ENCODE peak calls at places on chromosomes 2 and 18, in nine cellular contexts. One of them, this sample, is unnamed.

GRCh38 chr18:57738078-57738477 is 65.0 kb downstream of the ATP8B1 start:
- DNase-seq in sigmoid colon: no peak
- DNase-seq in GM12878: no peak
- DNase-seq in K562: no peak
- DNase-seq in esophagus muscularis mucosa: no peak
- DNase-seq in transverse colon: no peak
- DNase-seq in HCT116: no peak
- DNase-seq in HepG2: peak; percentile 9
- DNase-seq in H1: no peak
- DNase-seq in this sample: no peak

GRCh38 chr2:68832161-68832869 is 38.9 kb downstream of the BMP10 start:
- DNase-seq in sigmoid colon: peak; percentile 81
- DNase-seq in GM12878: peak; percentile 31
- DNase-seq in K562: peak; percentile 29
- DNase-seq in esophagus muscularis mucosa: peak; percentile 92
- DNase-seq in transverse colon: peak; percentile 56
- DNase-seq in HCT116: no peak
- DNase-seq in HepG2: no peak
- DNase-seq in H1: no peak
- DNase-seq in this sample: peak; percentile 83

GRCh38 chr2:111671426-111672150 is 212.4 kb downstream of the ANAPC1 start:
- DNase-seq in sigmoid colon: peak; percentile 78
- DNase-seq in GM12878: no peak
- DNase-seq in K562: no peak
- DNase-seq in esophagus muscularis mucosa: peak; percentile 70
- DNase-seq in transverse colon: peak; percentile 48
- DNase-seq in HCT116: no peak
- DNase-seq in HepG2: peak; percentile 33
- DNase-seq in H1: no peak
- DNase-seq in this sample: no peak

GRCh38 chr2:195411219-195411687 is 245.8 kb upstream of the SLC39A10 start:
- DNase-seq in sigmoid colon: no peak
- DNase-seq in GM12878: peak; percentile 57
- DNase-seq in K562: no peak
- DNase-seq in esophagus muscularis mucosa: no peak
- DNase-seq in transverse colon: no peak
- DNase-seq in HCT116: no peak
- DNase-seq in HepG2: no peak
- DNase-seq in H1: no peak
- DNase-seq in this sample: no peak

GRCh38 chr2:227884511-227884947 is 13.1 kb downstream of the DAW1 start:
- DNase-seq in sigmoid colon: no peak
- DNase-seq in GM12878: no peak
- DNase-seq in K562: peak; percentile 63
- DNase-seq in esophagus muscularis mucosa: no peak
- DNase-seq in transverse colon: peak; percentile 85
- DNase-seq in HCT116: peak; percentile 73
- DNase-seq in HepG2: peak; percentile 75
- DNase-seq in H1: peak; percentile 84
- DNase-seq in this sample: peak; percentile 86

GRCh38 chr2:100246163-100247145 is 75.8 kb downstream of the LONRF2 start:
- DNase-seq in sigmoid colon: no peak
- DNase-seq in GM12878: no peak
- DNase-seq in K562: peak; percentile 64
- DNase-seq in esophagus muscularis mucosa: no peak
- DNase-seq in transverse colon: no peak
- DNase-seq in HCT116: peak; percentile 13
- DNase-seq in HepG2: peak; percentile 27
- DNase-seq in H1: no peak
- DNase-seq in this sample: peak; percentile 76

GRCh38 chr2:204860249-204860648 is 315.0 kb downstream of the PARD3B start:
- DNase-seq in sigmoid colon: peak; percentile 80
- DNase-seq in GM12878: no peak
- DNase-seq in K562: no peak
- DNase-seq in esophagus muscularis mucosa: no peak
- DNase-seq in transverse colon: no peak
- DNase-seq in HCT116: no peak
- DNase-seq in HepG2: no peak
- DNase-seq in H1: no peak
- DNase-seq in this sample: no peak

GRCh38 chr2:105519516-105519915 is 120.7 kb upstream of the FHL2 start:
- DNase-seq in sigmoid colon: no peak
- DNase-seq in GM12878: no peak
- DNase-seq in K562: no peak
- DNase-seq in esophagus muscularis mucosa: no peak
- DNase-seq in transverse colon: no peak
- DNase-seq in HCT116: no peak
- DNase-seq in HepG2: no peak
- DNase-seq in H1: no peak
- DNase-seq in this sample: no peak

GRCh38 chr18:778194-779007 is 33.6 kb downstream of the YES1 start:
- DNase-seq in sigmoid colon: no peak
- DNase-seq in GM12878: no peak
- DNase-seq in K562: no peak
- DNase-seq in esophagus muscularis mucosa: no peak
- DNase-seq in transverse colon: no peak
- DNase-seq in HCT116: no peak
- DNase-seq in HepG2: peak; percentile 22
- DNase-seq in H1: no peak
- DNase-seq in this sample: no peak

GRCh38 chr18:6672909-6673308 is 56.6 kb upstream of the ARHGAP28 start:
- DNase-seq in sigmoid colon: no peak
- DNase-seq in GM12878: no peak
- DNase-seq in K562: no peak
- DNase-seq in esophagus muscularis mucosa: no peak
- DNase-seq in transverse colon: no peak
- DNase-seq in HCT116: no peak
- DNase-seq in HepG2: no peak
- DNase-seq in H1: no peak
- DNase-seq in this sample: no peak

GRCh38 chr2:170745263-170745662 is 24.9 kb upstream of the ERICH2 start:
- DNase-seq in sigmoid colon: no peak
- DNase-seq in GM12878: no peak
- DNase-seq in K562: no peak
- DNase-seq in esophagus muscularis mucosa: no peak
- DNase-seq in transverse colon: no peak
- DNase-seq in HCT116: no peak
- DNase-seq in HepG2: no peak
- DNase-seq in H1: no peak
- DNase-seq in this sample: no peak

GRCh38 chr2:241137276-241138190 is 11.7 kb downstream of the PASK start:
- DNase-seq in sigmoid colon: peak; percentile 52
- DNase-seq in GM12878: no peak
- DNase-seq in K562: no peak
- DNase-seq in esophagus muscularis mucosa: no peak
- DNase-seq in transverse colon: no peak
- DNase-seq in HCT116: no peak
- DNase-seq in HepG2: no peak
- DNase-seq in H1: no peak
- DNase-seq in this sample: no peak

GRCh38 chr2:33292063-33292462 is 184.4 kb upstream of the RASGRP3 start:
- DNase-seq in sigmoid colon: no peak
- DNase-seq in GM12878: no peak
- DNase-seq in K562: no peak
- DNase-seq in esophagus muscularis mucosa: no peak
- DNase-seq in transverse colon: no peak
- DNase-seq in HCT116: no peak
- DNase-seq in HepG2: no peak
- DNase-seq in H1: no peak
- DNase-seq in this sample: no peak

GRCh38 chr2:9405636-9406035 is 17.7 kb downstream of the ITGB1BP1 start:
- DNase-seq in sigmoid colon: no peak
- DNase-seq in GM12878: no peak
- DNase-seq in K562: no peak
- DNase-seq in esophagus muscularis mucosa: no peak
- DNase-seq in transverse colon: no peak
- DNase-seq in HCT116: no peak
- DNase-seq in HepG2: no peak
- DNase-seq in H1: no peak
- DNase-seq in this sample: no peak

GRCh38 chr18:78935406-78935805 is 44.2 kb upstream of the SALL3 start:
- DNase-seq in sigmoid colon: no peak
- DNase-seq in GM12878: no peak
- DNase-seq in K562: no peak
- DNase-seq in esophagus muscularis mucosa: no peak
- DNase-seq in transverse colon: no peak
- DNase-seq in HCT116: no peak
- DNase-seq in HepG2: no peak
- DNase-seq in H1: no peak
- DNase-seq in this sample: no peak

GRCh38 chr2:66526171-66526570 is 91.2 kb downstream of the MEIS1 start:
- DNase-seq in sigmoid colon: no peak
- DNase-seq in GM12878: no peak
- DNase-seq in K562: no peak
- DNase-seq in esophagus muscularis mucosa: no peak
- DNase-seq in transverse colon: no peak
- DNase-seq in HCT116: no peak
- DNase-seq in HepG2: no peak
- DNase-seq in H1: no peak
- DNase-seq in this sample: no peak

GRCh38 chr18:7307586-7307985 is 76.7 kb downstream of the LRRC30 start:
- DNase-seq in sigmoid colon: no peak
- DNase-seq in GM12878: no peak
- DNase-seq in K562: no peak
- DNase-seq in esophagus muscularis mucosa: no peak
- DNase-seq in transverse colon: no peak
- DNase-seq in HCT116: no peak
- DNase-seq in HepG2: no peak
- DNase-seq in H1: no peak
- DNase-seq in this sample: no peak

GRCh38 chr2:46412010-46412409 is 67.4 kb upstream of the TMEM247 start:
- DNase-seq in sigmoid colon: no peak
- DNase-seq in GM12878: no peak
- DNase-seq in K562: no peak
- DNase-seq in esophagus muscularis mucosa: no peak
- DNase-seq in transverse colon: no peak
- DNase-seq in HCT116: no peak
- DNase-seq in HepG2: no peak
- DNase-seq in H1: no peak
- DNase-seq in this sample: no peak

GRCh38 chr2:84969511-84970265 is 1.3 kb upstream of the KCMF1 start:
- DNase-seq in sigmoid colon: peak; percentile 55
- DNase-seq in GM12878: no peak
- DNase-seq in K562: no peak
- DNase-seq in esophagus muscularis mucosa: no peak
- DNase-seq in transverse colon: no peak
- DNase-seq in HCT116: no peak
- DNase-seq in HepG2: no peak
- DNase-seq in H1: no peak
- DNase-seq in this sample: no peak

GRCh38 chr2:47521666-47522285 is 118.8 kb downstream of the MSH2 start:
- DNase-seq in sigmoid colon: no peak
- DNase-seq in GM12878: no peak
- DNase-seq in K562: no peak
- DNase-seq in esophagus muscularis mucosa: no peak
- DNase-seq in transverse colon: no peak
- DNase-seq in HCT116: no peak
- DNase-seq in HepG2: no peak
- DNase-seq in H1: no peak
- DNase-seq in this sample: no peak

GRCh38 chr2:2912731-2913130 is 464.9 kb downstream of the EIPR1 start:
- DNase-seq in sigmoid colon: no peak
- DNase-seq in GM12878: no peak
- DNase-seq in K562: no peak
- DNase-seq in esophagus muscularis mucosa: peak; percentile 75
- DNase-seq in transverse colon: no peak
- DNase-seq in HCT116: no peak
- DNase-seq in HepG2: no peak
- DNase-seq in H1: no peak
- DNase-seq in this sample: no peak

GRCh38 chr2:177212106-177212894 is at the start of gene HNRNPA3:
- DNase-seq in sigmoid colon: peak; percentile 100
- DNase-seq in GM12878: peak; percentile 95
- DNase-seq in K562: peak; percentile 98
- DNase-seq in esophagus muscularis mucosa: peak; percentile 100
- DNase-seq in transverse colon: peak; percentile 100
- DNase-seq in HCT116: peak; percentile 97
- DNase-seq in HepG2: peak; percentile 98
- DNase-seq in H1: peak; percentile 98
- DNase-seq in this sample: peak; percentile 100

GRCh38 chr2:172345951-172346555 is 81.3 kb upstream of the ITGA6 start:
- DNase-seq in sigmoid colon: no peak
- DNase-seq in GM12878: no peak
- DNase-seq in K562: no peak
- DNase-seq in esophagus muscularis mucosa: no peak
- DNase-seq in transverse colon: no peak
- DNase-seq in HCT116: no peak
- DNase-seq in HepG2: no peak
- DNase-seq in H1: no peak
- DNase-seq in this sample: no peak

GRCh38 chr2:118013724-118014491 is at the start of gene CCDC93:
- DNase-seq in sigmoid colon: peak; percentile 86
- DNase-seq in GM12878: peak; percentile 50
- DNase-seq in K562: peak; percentile 99
- DNase-seq in esophagus muscularis mucosa: peak; percentile 94
- DNase-seq in transverse colon: peak; percentile 86
- DNase-seq in HCT116: peak; percentile 51
- DNase-seq in HepG2: peak; percentile 72
- DNase-seq in H1: peak; percentile 46
- DNase-seq in this sample: peak; percentile 98
- TF ChIP-seq POLR2A in sigmoid colon: peak; percentile 49
- TF ChIP-seq POLR2A in GM12878: peak; percentile 84
- TF ChIP-seq POLR2A in K562: peak; percentile 75
- TF ChIP-seq POLR2A in esophagus muscularis mucosa: peak; percentile 25
- TF ChIP-seq POLR2A in transverse colon: peak; percentile 76
- TF ChIP-seq POLR2A in HCT116: peak; percentile 53
- TF ChIP-seq POLR2A in HepG2: peak; percentile 72
- TF ChIP-seq POLR2A in H1: no peak
- TF ChIP-seq POLR2A in this sample: no peak

GRCh38 chr2:150572194-150572766 is 84.8 kb upstream of the RND3 start:
- DNase-seq in sigmoid colon: no peak
- DNase-seq in GM12878: no peak
- DNase-seq in K562: no peak
- DNase-seq in esophagus muscularis mucosa: no peak
- DNase-seq in transverse colon: no peak
- DNase-seq in HCT116: no peak
- DNase-seq in HepG2: no peak
- DNase-seq in H1: no peak
- DNase-seq in this sample: no peak
- H3K27ac ChIP-seq in sigmoid colon: no peak overlapping the region
- H3K27ac ChIP-seq in GM12878: peak overlapping the region; percentile 25
- H3K27ac ChIP-seq in K562: no peak overlapping the region
- H3K27ac ChIP-seq in esophagus muscularis mucosa: no peak overlapping the region
- H3K27ac ChIP-seq in transverse colon: no peak overlapping the region
- H3K27ac ChIP-seq in HCT116: no peak overlapping the region
- H3K27ac ChIP-seq in HepG2: no peak overlapping the region
- H3K27ac ChIP-seq in H1: no peak overlapping the region
- H3K27ac ChIP-seq in this sample: no peak overlapping the region

GRCh38 chr2:128185576-128185975 is 94.6 kb downstream of the UGGT1 start:
- DNase-seq in sigmoid colon: no peak
- DNase-seq in GM12878: no peak
- DNase-seq in K562: no peak
- DNase-seq in esophagus muscularis mucosa: no peak
- DNase-seq in transverse colon: no peak
- DNase-seq in HCT116: no peak
- DNase-seq in HepG2: no peak
- DNase-seq in H1: no peak
- DNase-seq in this sample: no peak
- TF ChIP-seq POLR2AphosphoS5 in sigmoid colon: peak; percentile 53
- TF ChIP-seq POLR2AphosphoS5 in GM12878: no peak
- TF ChIP-seq POLR2AphosphoS5 in K562: no peak
- TF ChIP-seq POLR2AphosphoS5 in esophagus muscularis mucosa: no peak
- TF ChIP-seq POLR2AphosphoS5 in transverse colon: no peak
- TF ChIP-seq POLR2AphosphoS5 in HCT116: no peak
- TF ChIP-seq POLR2AphosphoS5 in HepG2: no peak
- TF ChIP-seq POLR2AphosphoS5 in H1: no peak
- TF ChIP-seq POLR2AphosphoS5 in this sample: no peak

GRCh38 chr2:20539776-20540586 is 93.1 kb downstream of the RHOB start:
- DNase-seq in sigmoid colon: no peak
- DNase-seq in GM12878: no peak
- DNase-seq in K562: peak; percentile 27
- DNase-seq in esophagus muscularis mucosa: no peak
- DNase-seq in transverse colon: no peak
- DNase-seq in HCT116: no peak
- DNase-seq in HepG2: no peak
- DNase-seq in H1: no peak
- DNase-seq in this sample: peak; percentile 68
- TF ChIP-seq POLR2A in sigmoid colon: no peak
- TF ChIP-seq POLR2A in GM12878: no peak
- TF ChIP-seq POLR2A in K562: no peak
- TF ChIP-seq POLR2A in esophagus muscularis mucosa: no peak
- TF ChIP-seq POLR2A in transverse colon: no peak
- TF ChIP-seq POLR2A in HCT116: no peak
- TF ChIP-seq POLR2A in HepG2: no peak
- TF ChIP-seq POLR2A in H1: no peak
- TF ChIP-seq POLR2A in this sample: no peak

This sample was measured in spleen.